ENCODE peak calls at places on chromosomes 2 and 18, in six cellular contexts. J is Calu3, F is MCF 10A, I is RWPE1, O is AG04450, M is AG09309. R is an unnamed sample.

GRCh38 chr2:97982621-97983020 is 13.1 kb downstream of the TMEM131 start:
- DNase-seq in J (no peak), M (no peak), F (no peak), O (no peak), I (no peak), R (no peak)

GRCh38 chr2:234081970-234082822 is 31.7 kb downstream of the SPP2 start:
- DNase-seq in F (peak; percentile 60), I (no peak), J (peak; percentile 86), O (no peak), M (no peak), R (no peak)

GRCh38 chr2:233025706-233026105 is 6.8 kb upstream of the NEU2 start:
- DNase-seq in J (no peak), M (no peak), F (peak; percentile 40), I (no peak), O (no peak), R (no peak)

GRCh38 chr2:240780023-240780831 is 39.8 kb downstream of the KIF1A start:
- DNase-seq in J (no peak), F (no peak), M (no peak), O (no peak), I (no peak), R (no peak)

GRCh38 chr2:180327185-180327584 is 320.1 kb upstream of the CWC22 start:
- DNase-seq in M (no peak), F (no peak), I (no peak), J (no peak), O (no peak), R (no peak)

GRCh38 chr2:120846406-120847095 is 110.9 kb downstream of the GLI2 start:
- DNase-seq in M (no peak), O (no peak), I (no peak), J (no peak), F (no peak), R (no peak)

GRCh38 chr2:19671907-19672306 is 229.9 kb downstream of the TTC32 start:
- DNase-seq in F (no peak), O (no peak), I (no peak), J (no peak), M (no peak), R (no peak)

GRCh38 chr18:31603335-31603734 is 11.7 kb downstream of the TTR start:
- DNase-seq in I (peak; percentile 1), F (peak; percentile 25), O (no peak), M (no peak), J (no peak), R (no peak)

GRCh38 chr2:232870766-232871371 is 805 bp downstream of the SNORC start:
- DNase-seq in I (no peak), F (no peak), O (no peak), J (no peak), M (no peak), R (no peak)

GRCh38 chr18:3256693-3257626 is 5.0 kb upstream of the MYL12B start:
- DNase-seq in F (no peak), I (no peak), J (no peak), O (no peak), M (no peak), R (no peak)

GRCh38 chr2:240590681-240591111 is 4.2 kb downstream of the CAPN10 start:
- DNase-seq in F (no peak), O (no peak), I (no peak), M (no peak), J (no peak), R (no peak)

GRCh38 chr2:48425402-48425801 is 104.6 kb upstream of the STON1 start:
- DNase-seq in M (no peak), I (no peak), J (no peak), F (no peak), O (no peak), R (no peak)

GRCh38 chr2:217273158-217273557 is 413.3 kb upstream of the TNP1 start:
- DNase-seq in J (no peak), M (no peak), O (no peak), F (no peak), I (no peak), R (no peak)

GRCh38 chr2:156852681-156853080 is 404.8 kb upstream of the GALNT5 start:
- DNase-seq in O (no peak), J (no peak), M (no peak), F (no peak), I (no peak), R (no peak)

GRCh38 chr2:169141713-169142352 is 72.5 kb downstream of the DHRS9 start:
- DNase-seq in J (peak; percentile 78), F (peak; percentile 83), O (peak; percentile 7), I (peak; percentile 64), M (peak; percentile 17), R (no peak)

GRCh38 chr2:190446750-190447516 is 38.8 kb downstream of the MFSD6 start:
- DNase-seq in J (no peak), O (no peak), M (no peak), I (no peak), F (no peak), R (no peak)

GRCh38 chr2:12010779-12011178 is 264.3 kb downstream of the LPIN1 start:
- DNase-seq in O (no peak), I (no peak), J (no peak), F (no peak), M (no peak), R (no peak)

GRCh38 chr2:104836253-104836652 is 17.7 kb upstream of the POU3F3 start:
- DNase-seq in O (no peak), M (no peak), I (no peak), F (no peak), J (no peak), R (no peak)

GRCh38 chr2:1774929-1775328 is 30.6 kb upstream of the PXDN start:
- DNase-seq in F (no peak), J (no peak), M (no peak), O (no peak), I (no peak), R (no peak)

GRCh38 chr2:70964133-70964532 is 14.3 kb upstream of the ANKRD53 start:
- DNase-seq in M (no peak), F (no peak), J (no peak), I (no peak), O (no peak), R (no peak)

GRCh38 chr2:150339951-150340350 is 147.5 kb downstream of the RND3 start:
- DNase-seq in I (no peak), M (no peak), F (no peak), O (no peak), J (no peak), R (no peak)

DNA sequence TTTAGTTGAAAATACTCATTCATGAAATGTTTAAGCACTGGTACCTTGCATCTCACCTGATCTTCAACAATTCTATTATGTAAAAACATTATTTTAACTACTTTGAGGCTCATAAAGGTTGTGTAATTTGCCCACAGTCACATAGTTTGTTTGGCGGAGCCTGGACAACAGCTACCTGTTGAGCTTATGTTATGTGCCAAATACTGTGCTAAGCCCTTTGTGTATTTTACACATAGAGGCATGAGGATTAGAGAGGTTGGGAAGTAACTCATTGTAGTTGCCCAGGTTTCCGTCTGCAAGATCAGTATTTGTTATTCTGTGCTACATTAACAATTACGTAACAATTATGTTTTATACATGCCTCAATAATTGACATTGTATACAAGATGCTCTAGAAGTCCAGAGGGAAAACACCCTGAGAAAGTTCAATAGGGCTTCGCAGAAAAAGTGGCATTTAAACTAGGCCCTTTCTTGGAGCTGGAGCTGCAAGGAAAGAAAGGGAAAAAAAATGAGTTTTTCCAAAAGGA is 80.4 kb downstream of the BOLA3 start:
- DNase-seq in M (no peak), F (no peak), I (no peak), J (no peak), O (no peak), R (no peak)
- TF ChIP-seq CTCF in M (no peak), F (no peak), I (no peak), J (no peak), O (no peak), R (no peak)

DNA sequence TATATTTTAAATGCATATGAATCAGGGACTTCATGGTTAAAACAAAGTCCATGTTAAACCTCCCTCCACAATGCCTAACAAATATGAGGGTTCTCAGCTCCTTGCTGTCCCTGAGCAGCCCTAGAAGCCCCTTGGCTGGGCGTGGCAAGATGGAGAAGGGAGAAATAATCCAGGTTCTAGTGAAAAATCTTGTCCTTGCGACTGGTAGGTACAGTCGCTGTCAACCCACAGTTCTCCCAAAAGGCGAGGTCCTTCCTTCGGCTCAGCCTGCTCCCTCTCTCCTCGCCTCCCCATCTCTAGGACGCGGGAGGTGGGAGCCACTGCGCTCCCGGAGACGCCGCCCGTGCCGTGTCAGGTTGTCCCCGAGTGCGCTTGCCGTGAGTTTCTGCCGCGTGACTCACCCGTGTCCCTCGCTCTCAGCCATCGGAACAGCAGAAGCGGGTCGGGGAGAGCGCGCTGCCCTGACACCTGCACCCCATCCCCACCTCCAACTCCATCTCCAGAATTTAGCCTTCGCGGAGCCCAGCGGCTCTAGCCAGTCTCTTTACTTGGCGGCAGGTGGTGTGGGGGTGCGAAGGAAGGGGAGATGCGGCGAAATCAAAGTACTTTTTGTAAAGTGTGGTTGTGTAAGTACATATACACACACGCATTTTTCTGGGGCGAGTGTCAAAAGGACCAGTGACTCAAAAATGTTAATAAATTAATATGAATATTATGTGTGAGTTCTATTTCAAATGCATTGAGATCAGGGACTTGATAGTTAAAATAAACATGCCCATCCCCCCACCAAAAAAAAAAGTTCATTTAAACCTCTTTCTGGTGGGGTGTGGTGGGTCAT is 65.1 kb upstream of the TMEM17 start:
- DNase-seq in O (no peak), J (peak; percentile 44), M (no peak), F (no peak), I (no peak), R (no peak)
- TF ChIP-seq CTCF in O (no peak), J (no peak), M (no peak), F (no peak), I (no peak), R (no peak)

GRCh38 chr2:185402474-185402873 is 336.1 kb upstream of the FSIP2 start:
- DNase-seq in O (no peak), M (no peak), I (no peak), F (no peak), J (no peak), R (no peak)

GRCh38 chr2:185404578-185404977 is 334.0 kb upstream of the FSIP2 start:
- DNase-seq in J (no peak), O (no peak), M (no peak), I (no peak), F (no peak), R (no peak)
- TF ChIP-seq CTCF in J (no peak), O (no peak), M (no peak), I (no peak), F (no peak), R (no peak)

GRCh38 chr18:34942975-34943374 is 98.2 kb upstream of the MAPRE2 start:
- DNase-seq in M (no peak), J (peak; percentile 30), I (no peak), O (no peak), F (no peak), R (no peak)
- TF ChIP-seq CTCF in M (no peak), J (no peak), I (no peak), O (no peak), F (no peak), R (no peak)

DNA sequence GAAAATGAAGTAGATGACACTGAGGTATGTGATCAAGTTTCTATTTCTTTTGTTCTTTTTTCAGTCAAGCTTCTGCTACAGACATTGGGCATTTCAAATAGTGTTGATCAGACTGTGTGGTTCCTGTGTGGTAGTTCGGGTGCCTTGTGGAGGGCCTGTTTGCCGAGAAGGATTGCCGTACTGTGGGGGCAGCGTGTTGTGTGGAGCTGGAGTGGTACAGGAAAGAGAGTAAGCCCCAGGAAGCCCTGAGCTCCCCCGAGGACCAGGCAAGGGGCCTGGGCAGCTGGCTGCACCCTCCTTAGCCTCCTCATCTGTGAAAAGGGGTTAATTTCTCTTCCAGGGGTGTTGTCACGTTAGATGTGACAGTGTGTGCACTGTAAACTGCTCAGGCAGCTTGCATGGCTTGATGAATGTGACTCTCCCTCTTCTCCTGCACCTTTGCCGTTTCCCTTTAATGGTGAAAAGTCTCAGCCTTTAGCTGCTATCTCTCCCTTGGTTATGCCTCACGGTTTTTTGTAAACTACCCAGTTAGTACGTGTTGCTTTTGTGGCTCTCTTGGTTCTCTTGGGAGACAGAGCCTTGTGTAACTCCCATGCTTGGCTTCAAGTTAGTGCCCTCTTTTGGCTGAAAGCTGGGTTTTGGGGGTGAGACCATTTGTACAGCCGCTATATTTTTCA is 19.5 kb downstream of the C2orf74 start:
- DNase-seq in M (no peak), O (no peak), I (no peak), J (no peak), F (no peak), R (no peak)
- TF ChIP-seq CTCF in M (no peak), O (no peak), I (no peak), J (no peak), F (no peak), R (no peak)